ENCODE peak calls at places on chromosomes 11 and 22, in five cellular contexts. One of them, this sample, is unnamed. For H3K36me3, the result is how much of the 10 kb centered on the place peaks cover.

GRCh38 chr22:30116362-30117117 is 36.3 kb downstream of the HORMAD2 start:
- DNase-seq in PC-3: peak
- DNase-seq in WERI-Rb-1: no peak
- DNase-seq in adipocyte: peak
- DNase-seq in ovary: no peak
- DNase-seq in this sample: no peak

GRCh38 chr11:122505304-122506006 is 150.1 kb upstream of the UBASH3B start:
- DNase-seq in PC-3: peak
- DNase-seq in WERI-Rb-1: peak
- DNase-seq in adipocyte: peak
- DNase-seq in ovary: peak
- DNase-seq in this sample: peak

GRCh38 chr11:107017433-107018227 is 646 bp downstream of the GUCY1A2 start:
- DNase-seq in PC-3: peak
- DNase-seq in WERI-Rb-1: peak
- DNase-seq in adipocyte: peak
- DNase-seq in ovary: peak
- DNase-seq in this sample: peak

GRCh38 chr22:46673205-46673604 is 53.0 kb downstream of the GRAMD4 start:
- DNase-seq in PC-3: no peak
- DNase-seq in WERI-Rb-1: no peak
- DNase-seq in adipocyte: no peak
- DNase-seq in ovary: no peak
- DNase-seq in this sample: no peak

GRCh38 chr11:134445601-134446325 is 33.7 kb upstream of the B3GAT1 start:
- DNase-seq in PC-3: no peak
- DNase-seq in WERI-Rb-1: no peak
- DNase-seq in adipocyte: no peak
- DNase-seq in ovary: no peak
- DNase-seq in this sample: no peak

GRCh38 chr11:117818036-117818858 is 6.3 kb downstream of the FXYD2 start:
- DNase-seq in PC-3: peak
- DNase-seq in WERI-Rb-1: no peak
- DNase-seq in adipocyte: no peak
- DNase-seq in ovary: no peak
- DNase-seq in this sample: no peak

GRCh38 chr11:34792814-34793241 is 123.4 kb downstream of the APIP start:
- DNase-seq in PC-3: no peak
- DNase-seq in WERI-Rb-1: no peak
- DNase-seq in adipocyte: peak
- DNase-seq in ovary: no peak
- DNase-seq in this sample: no peak

GRCh38 chr22:25404556-25404922 is 159.9 kb upstream of the GRK3 start:
- DNase-seq in PC-3: no peak
- DNase-seq in WERI-Rb-1: peak
- DNase-seq in adipocyte: peak
- DNase-seq in ovary: no peak
- DNase-seq in this sample: peak

GRCh38 chr11:74001822-74002286 is 7.0 kb downstream of the UCP3 start:
- DNase-seq in PC-3: no peak
- DNase-seq in WERI-Rb-1: no peak
- DNase-seq in adipocyte: no peak
- DNase-seq in ovary: no peak
- DNase-seq in this sample: no peak

GRCh38 chr11:83222499-83222898 is 29.0 kb downstream of the ANKRD42 start:
- DNase-seq in PC-3: peak
- DNase-seq in WERI-Rb-1: no peak
- DNase-seq in adipocyte: no peak
- DNase-seq in ovary: no peak
- DNase-seq in this sample: no peak

GRCh38 chr11:82980292-82980691 is 78.8 kb downstream of the DDIAS start:
- DNase-seq in PC-3: peak
- DNase-seq in WERI-Rb-1: no peak
- DNase-seq in adipocyte: peak
- DNase-seq in ovary: no peak
- DNase-seq in this sample: no peak

GRCh38 chr11:78379039-78379670 is 38.5 kb downstream of the GAB2 start:
- DNase-seq in PC-3: no peak
- DNase-seq in WERI-Rb-1: no peak
- DNase-seq in adipocyte: no peak
- DNase-seq in ovary: no peak
- DNase-seq in this sample: no peak

GRCh38 chr22:45997077-45997774 is 20.3 kb upstream of the WNT7B start:
- DNase-seq in PC-3: peak
- DNase-seq in WERI-Rb-1: peak
- DNase-seq in adipocyte: peak
- DNase-seq in ovary: peak
- DNase-seq in this sample: peak

GRCh38 chr11:123194308-123195181 is 503 bp downstream of the CLMP start:
- DNase-seq in PC-3: peak
- DNase-seq in WERI-Rb-1: peak
- DNase-seq in adipocyte: peak
- DNase-seq in ovary: peak
- DNase-seq in this sample: peak

GRCh38 chr11:72591785-72592490 is 82.3 kb downstream of the PDE2A start:
- DNase-seq in PC-3: no peak
- DNase-seq in WERI-Rb-1: peak
- DNase-seq in adipocyte: no peak
- DNase-seq in ovary: no peak
- DNase-seq in this sample: no peak

GRCh38 chr11:121068787-121069186 is 32.3 kb upstream of the TECTA start:
- DNase-seq in PC-3: no peak
- DNase-seq in WERI-Rb-1: no peak
- DNase-seq in adipocyte: no peak
- DNase-seq in ovary: no peak
- DNase-seq in this sample: no peak

GRCh38 chr11:14980854-14981253 is 8.7 kb upstream of the CALCA start:
- DNase-seq in PC-3: peak
- DNase-seq in WERI-Rb-1: no peak
- DNase-seq in adipocyte: no peak
- DNase-seq in ovary: no peak
- DNase-seq in this sample: no peak

GRCh38 chr11:79514695-79515094 is 73.9 kb upstream of the TENM4 start:
- DNase-seq in PC-3: no peak
- DNase-seq in WERI-Rb-1: no peak
- DNase-seq in adipocyte: no peak
- DNase-seq in ovary: no peak
- DNase-seq in this sample: no peak

GRCh38 chr11:62555464-62556092 is 9.0 kb upstream of the AHNAK start:
- DNase-seq in PC-3: peak
- DNase-seq in WERI-Rb-1: no peak
- DNase-seq in adipocyte: peak
- DNase-seq in ovary: no peak
- DNase-seq in this sample: peak

GRCh38 chr22:44567846-44568493 is 69.9 kb upstream of the RTL6 start:
- DNase-seq in PC-3: peak
- DNase-seq in WERI-Rb-1: peak
- DNase-seq in adipocyte: peak
- DNase-seq in ovary: peak
- DNase-seq in this sample: peak

GRCh38 chr11:3686751-3687150 is 15.6 kb upstream of the CHRNA10 start:
- DNase-seq in PC-3: no peak
- DNase-seq in WERI-Rb-1: no peak
- DNase-seq in adipocyte: no peak
- DNase-seq in ovary: no peak
- DNase-seq in this sample: no peak

GRCh38 chr22:37759281-37759680 is 48.5 kb upstream of the GCAT start:
- DNase-seq in PC-3: no peak
- DNase-seq in WERI-Rb-1: no peak
- DNase-seq in adipocyte: no peak
- DNase-seq in ovary: no peak
- DNase-seq in this sample: no peak
- H3K36me3 ChIP-seq in PC-3: under half
- H3K36me3 ChIP-seq in WERI-Rb-1: under half
- H3K36me3 ChIP-seq in adipocyte: half or more
- H3K36me3 ChIP-seq in ovary: under half
- H3K36me3 ChIP-seq in this sample: under half

DNA sequence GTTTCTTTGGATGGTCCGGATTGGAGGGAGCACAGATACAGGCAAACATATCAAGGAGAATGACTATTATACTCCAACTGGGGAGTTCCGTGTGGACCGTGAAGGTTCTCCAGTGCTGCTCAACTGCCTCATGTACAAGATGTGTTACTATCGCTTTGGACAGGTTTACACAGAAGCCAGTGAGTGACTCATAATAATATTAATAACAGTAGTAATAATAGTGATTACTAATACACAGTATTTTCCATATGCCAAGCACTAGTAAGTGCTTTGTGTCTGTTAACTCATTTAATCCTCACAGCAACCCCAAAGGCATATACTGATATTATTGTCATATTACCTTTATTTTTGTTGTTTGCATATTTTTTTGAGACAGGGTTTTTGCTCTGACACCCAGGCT is 6.6 kb upstream of the CHEK1 start:
- DNase-seq in PC-3: no peak
- DNase-seq in WERI-Rb-1: no peak
- DNase-seq in adipocyte: no peak
- DNase-seq in ovary: no peak
- DNase-seq in this sample: no peak
- H3K36me3 ChIP-seq in PC-3: half or more
- H3K36me3 ChIP-seq in WERI-Rb-1: half or more
- H3K36me3 ChIP-seq in adipocyte: half or more
- H3K36me3 ChIP-seq in ovary: under half
- H3K36me3 ChIP-seq in this sample: under half

DNA sequence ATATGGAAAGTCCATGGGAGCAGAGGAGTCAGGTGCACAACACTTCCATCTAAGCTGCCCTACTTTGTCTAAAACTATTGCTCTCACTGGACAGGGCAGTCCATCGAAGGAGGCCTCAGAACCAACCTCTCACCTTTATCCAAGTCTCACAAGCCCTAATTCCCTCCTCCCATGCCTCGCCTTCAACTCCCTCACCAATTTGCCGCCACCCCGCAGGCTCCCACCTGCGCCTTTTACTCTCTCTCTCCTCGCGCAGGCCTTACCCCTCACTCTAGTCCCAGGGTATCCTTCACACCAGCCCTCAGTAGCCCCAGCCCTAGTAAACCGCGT is 487 bp downstream of the FHIP1B start:
- DNase-seq in PC-3: no peak
- DNase-seq in WERI-Rb-1: no peak
- DNase-seq in adipocyte: peak
- DNase-seq in ovary: no peak
- DNase-seq in this sample: no peak
- H3K36me3 ChIP-seq in PC-3: under half
- H3K36me3 ChIP-seq in WERI-Rb-1: under half
- H3K36me3 ChIP-seq in adipocyte: under half
- H3K36me3 ChIP-seq in ovary: under half
- H3K36me3 ChIP-seq in this sample: under half

GRCh38 chr11:119026970-119027369 is 3.7 kb downstream of the SLC37A4 start:
- DNase-seq in PC-3: no peak
- DNase-seq in WERI-Rb-1: no peak
- DNase-seq in adipocyte: no peak
- DNase-seq in ovary: no peak
- DNase-seq in this sample: no peak

GRCh38 chr11:119023741-119024140 is 5.2 kb downstream of the TRAPPC4 start:
- DNase-seq in PC-3: no peak
- DNase-seq in WERI-Rb-1: no peak
- DNase-seq in adipocyte: no peak
- DNase-seq in ovary: no peak
- DNase-seq in this sample: no peak

GRCh38 chr11:119024430-119025098 is 6.0 kb downstream of the TRAPPC4 start:
- DNase-seq in PC-3: no peak
- DNase-seq in WERI-Rb-1: no peak
- DNase-seq in adipocyte: no peak
- DNase-seq in ovary: no peak
- DNase-seq in this sample: no peak

GRCh38 chr11:119025978-119026766 is 4.5 kb downstream of the SLC37A4 start:
- DNase-seq in PC-3: no peak
- DNase-seq in WERI-Rb-1: no peak
- DNase-seq in adipocyte: no peak
- DNase-seq in ovary: no peak
- DNase-seq in this sample: no peak

GRCh38 chr11:119025099-119025473 is 5.6 kb downstream of the SLC37A4 start:
- DNase-seq in PC-3: no peak
- DNase-seq in WERI-Rb-1: no peak
- DNase-seq in adipocyte: no peak
- DNase-seq in ovary: no peak
- DNase-seq in this sample: no peak
- H3K36me3 ChIP-seq in PC-3: under half
- H3K36me3 ChIP-seq in WERI-Rb-1: half or more
- H3K36me3 ChIP-seq in adipocyte: under half
- H3K36me3 ChIP-seq in ovary: under half
- H3K36me3 ChIP-seq in this sample: under half

GRCh38 chr11:67282155-67282875 is 6.8 kb upstream of the ANKRD13D start:
- DNase-seq in PC-3: no peak
- DNase-seq in WERI-Rb-1: no peak
- DNase-seq in adipocyte: no peak
- DNase-seq in ovary: no peak
- DNase-seq in this sample: no peak

GRCh38 chr11:67280791-67281551 is 8.1 kb upstream of the ANKRD13D start:
- DNase-seq in PC-3: no peak
- DNase-seq in WERI-Rb-1: no peak
- DNase-seq in adipocyte: no peak
- DNase-seq in ovary: no peak
- DNase-seq in this sample: peak

GRCh38 chr11:67283490-67283963 is 5.6 kb upstream of the ANKRD13D start:
- DNase-seq in PC-3: no peak
- DNase-seq in WERI-Rb-1: no peak
- DNase-seq in adipocyte: no peak
- DNase-seq in ovary: no peak
- DNase-seq in this sample: no peak

GRCh38 chr11:67281552-67282150 is 7.5 kb upstream of the ANKRD13D start:
- DNase-seq in PC-3: no peak
- DNase-seq in WERI-Rb-1: no peak
- DNase-seq in adipocyte: no peak
- DNase-seq in ovary: no peak
- DNase-seq in this sample: no peak

DNA sequence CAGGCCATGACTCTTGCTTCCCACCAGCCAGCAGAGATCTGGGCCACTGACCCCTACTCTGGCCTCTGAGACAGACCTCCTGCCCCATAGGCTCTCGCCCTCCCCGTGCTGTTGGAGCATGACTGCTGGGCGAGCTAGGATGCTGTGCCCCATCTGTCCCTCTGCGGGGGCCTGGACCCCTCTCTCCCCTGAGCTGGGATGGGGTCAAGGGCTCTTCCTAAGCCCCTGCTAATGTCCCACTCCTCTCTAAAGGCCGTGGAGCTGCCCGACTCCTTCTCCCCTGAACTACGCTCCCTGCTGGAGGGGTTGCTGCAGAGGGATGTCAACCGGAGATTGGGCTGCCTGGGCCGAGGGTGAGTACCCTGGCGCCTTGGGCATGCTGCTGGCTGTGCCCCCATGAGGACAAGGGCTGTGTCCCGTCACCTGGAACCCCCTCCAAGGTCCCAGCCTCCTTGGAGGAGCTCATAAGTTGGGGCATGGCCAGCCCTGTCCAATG is 6.2 kb upstream of the ANKRD13D start:
- DNase-seq in PC-3: no peak
- DNase-seq in WERI-Rb-1: no peak
- DNase-seq in adipocyte: no peak
- DNase-seq in ovary: no peak
- DNase-seq in this sample: no peak
- H3K36me3 ChIP-seq in PC-3: half or more
- H3K36me3 ChIP-seq in WERI-Rb-1: half or more
- H3K36me3 ChIP-seq in adipocyte: half or more
- H3K36me3 ChIP-seq in ovary: under half
- H3K36me3 ChIP-seq in this sample: under half

This sample was measured in SJCRH30.